ENCODE peak calls at places on chromosomes 5 and 9, in four cellular contexts. V is myocyte, E is ELR, J is right lobe of liver. A is an unnamed sample.
A peak's percentile ranks its signal among the peaks of the same experiment; 100 is the strongest.

GRCh38 chr5:173175523-173175922 is 31.2 kb downstream of the BNIP1 start:
- DNase-seq in V (no peak), E (no peak), J (no peak), A (no peak)

GRCh38 chr5:150286820-150287219 is 2.8 kb downstream of the CAMK2A start:
- DNase-seq in V (no peak), E (peak; percentile 38), J (no peak), A (no peak)

GRCh38 chr5:67010684-67011409 is 185.8 kb downstream of the CD180 start:
- DNase-seq in V (peak; percentile 84), E (peak; percentile 93), J (no peak), A (no peak)

GRCh38 chr9:127746959-127747569 is 12.0 kb upstream of the TOR2A start:
- DNase-seq in V (no peak), E (no peak), J (no peak), A (no peak)

GRCh38 chr5:158884827-158885512 is 214.7 kb downstream of the EBF1 start:
- DNase-seq in V (no peak), E (no peak), J (no peak), A (no peak)

GRCh38 chr9:93663877-93664548 is 87.6 kb downstream of the PHF2 start:
- DNase-seq in V (no peak), E (no peak), J (peak; percentile 40), A (peak; percentile 37)

GRCh38 chr5:141383345-141383744 is 803 bp downstream of the PCDHGA7 start:
- DNase-seq in V (no peak), E (no peak), J (no peak), A (no peak)

GRCh38 chr9:2125909-2126308 is 110.8 kb downstream of the SMARCA2 start:
- DNase-seq in V (no peak), E (peak; percentile 12), J (no peak), A (no peak)

GRCh38 chr9:134734270-134734669 is 92.7 kb downstream of the COL5A1 start:
- DNase-seq in V (peak; percentile 72), E (peak; percentile 41), J (no peak), A (no peak)

GRCh38 chr5:180330810-180331646 is 22.1 kb downstream of the GFPT2 start:
- DNase-seq in V (peak; percentile 73), E (peak; percentile 92), J (no peak), A (no peak)

GRCh38 chr5:23289162-23289561 is 218.2 kb upstream of the PRDM9 start:
- DNase-seq in V (no peak), E (no peak), J (no peak), A (no peak)

GRCh38 chr5:172871561-172871960 is 37.5 kb downstream of the ERGIC1 start:
- DNase-seq in V (no peak), E (no peak), J (no peak), A (no peak)

GRCh38 chr5:160169326-160169725 is 50.1 kb upstream of the PWWP2A start:
- DNase-seq in V (peak; percentile 28), E (peak; percentile 95), J (no peak), A (no peak)

GRCh38 chr5:179599566-179599965 is 23.9 kb downstream of the HNRNPH1 start:
- DNase-seq in V (no peak), E (no peak), J (no peak), A (no peak)

GRCh38 chr5:123720955-123721354 is 209.0 kb downstream of the CSNK1G3 start:
- DNase-seq in V (peak; percentile 39), E (peak; percentile 45), J (no peak), A (no peak)

GRCh38 chr9:87517732-87518131 is 20.1 kb downstream of the DAPK1 start:
- DNase-seq in V (no peak), E (no peak), J (no peak), A (no peak)

GRCh38 chr9:111730937-111731567 is 63.7 kb downstream of the SHOC1 start:
- DNase-seq in V (peak; percentile 3), E (peak; percentile 62), J (no peak), A (no peak)

GRCh38 chr5:123297198-123297831 is 125.9 kb downstream of the CEP120 start:
- DNase-seq in V (no peak), E (no peak), J (no peak), A (no peak)

GRCh38 chr5:23528677-23529076 is 21.3 kb downstream of the PRDM9 start:
- DNase-seq in V (no peak), E (no peak), J (no peak), A (no peak)

GRCh38 chr9:134056483-134057310 is 11.1 kb downstream of the BRD3 start:
- DNase-seq in V (no peak), E (no peak), J (peak; percentile 51), A (no peak)

GRCh38 chr5:5188377-5189020 is 48.4 kb downstream of the ADAMTS16 start:
- DNase-seq in V (no peak), E (no peak), J (no peak), A (no peak)

GRCh38 chr5:176741566-176742211 is 68.7 kb upstream of the UNC5A start:
- DNase-seq in V (no peak), E (no peak), J (peak; percentile 18), A (peak; percentile 35)

GRCh38 chr9:90141723-90142122 is 500.9 kb downstream of the DIRAS2 start:
- DNase-seq in V (no peak), E (peak; percentile 30), J (no peak), A (no peak)

GRCh38 chr9:94860678-94861588 is 134.4 kb downstream of the AOPEP start:
- DNase-seq in V (peak; percentile 98), E (peak; percentile 91), J (peak; percentile 78), A (peak; percentile 76)

GRCh38 chr5:77224672-77225355 is 14.3 kb downstream of the PDE8B start:
- DNase-seq in V (peak; percentile 18), E (peak; percentile 51), J (no peak), A (no peak)

GRCh38 chr5:137320056-137321045 is 178.8 kb downstream of the SPOCK1 start:
- DNase-seq in V (peak; percentile 81), E (peak; percentile 71), J (peak; percentile 49), A (no peak)

GRCh38 chr5:36703245-36703860 is 96.9 kb downstream of the SLC1A3 start:
- DNase-seq in V (no peak), E (no peak), J (peak; percentile 58), A (no peak)

GRCh38 chr5:109239501-109239900 is 170.3 kb downstream of the PJA2 start:
- DNase-seq in V (peak; percentile 35), E (peak; percentile 1), J (no peak), A (no peak)

GRCh38 chr5:15544039-15544438 is 44.1 kb downstream of the FBXL7 start:
- DNase-seq in V (no peak), E (no peak), J (no peak), A (no peak)

GRCh38 chr9:2489838-2490314 is 131.7 kb upstream of the VLDLR start:
- DNase-seq in V (no peak), E (no peak), J (no peak), A (no peak)

GRCh38 chr5:50667079-50667652 is 729 bp downstream of the PARP8 start:
- DNase-seq in V (peak; percentile 49), E (peak; percentile 51), J (peak; percentile 77), A (peak; percentile 73)

GRCh38 chr9:135014341-135015010 is 73.0 kb upstream of the OLFM1 start:
- DNase-seq in V (no peak), E (no peak), J (no peak), A (no peak)

A was measured in left lobe of liver.